ENCODE peak calls at places on chromosomes 5 and 9, in nine cellular contexts. L is cardiac septum; C is effector memory CD8-positive, alpha-beta T cell; Y is body of pancreas; X is iPS-NIHi11; G is AG09319; O is stimulated activated CD4-positive, alpha-beta T cell treated with anti-CD3 and anti-CD28 coated beads, Interleukin-12 subunit alpha, Interleukin-12 subunit beta, amount 100 ng/mL, for 24 hours; A is activated T-cell treated with anti-CD3 and anti-CD28 coated beads, Interleukin-2, amount 50 U/mL, for 4 hours; N is GM23248. F is an unnamed sample.

GRCh38 chr5:89059274-89059673 is 176.3 kb upstream of the MEF2C start:
- DNase-seq in N (no peak), G (no peak), X (no peak), C (no peak), A (no peak), Y (no peak), O (no peak), L (no peak), F (no peak)

GRCh38 chr5:168372351-168372946 is 81.0 kb downstream of the WWC1 start:
- DNase-seq in A (no peak), N (no peak), G (no peak), Y (no peak), O (no peak), C (no peak), X (no peak), L (no peak), F (no peak)

GRCh38 chr9:103082494-103082893 is 87.4 kb downstream of the CYLC2 start:
- DNase-seq in L (no peak), O (no peak), A (no peak), C (no peak), X (no peak), N (no peak), Y (no peak), G (no peak), F (no peak)

GRCh38 chr9:19946446-19947109 is 157.7 kb upstream of the SLC24A2 start:
- DNase-seq in A (no peak), G (no peak), O (no peak), L (no peak), C (no peak), Y (no peak), X (no peak), N (peak; percentile 55), F (no peak)

GRCh38 chr9:19940808-19941207 is 152.0 kb upstream of the SLC24A2 start:
- DNase-seq in G (no peak), L (no peak), N (no peak), O (no peak), X (no peak), Y (no peak), C (no peak), A (no peak), F (no peak)

GRCh38 chr5:150510460-150511263 is 2.7 kb downstream of the NDST1 start:
- DNase-seq in G (no peak), X (no peak), O (no peak), N (peak; percentile 20), C (no peak), L (no peak), Y (peak; percentile 82), A (no peak), F (no peak)

GRCh38 chr9:112174223-112174964 is 703 bp downstream of the SUSD1 start:
- DNase-seq in G (no peak), N (peak; percentile 79), A (peak; percentile 60), X (peak; percentile 79), Y (peak; percentile 64), C (peak; percentile 71), O (peak; percentile 33), L (peak; percentile 87), F (peak; percentile 92)

GRCh38 chr5:60102961-60103683 is 209.6 kb upstream of the PDE4D start:
- DNase-seq in N (peak; percentile 31), A (no peak), G (no peak), Y (no peak), O (no peak), X (no peak), L (no peak), C (no peak), F (no peak)

GRCh38 chr9:134360897-134361296 is 34.6 kb downstream of the RXRA start:
- DNase-seq in N (peak; percentile 90), L (no peak), A (no peak), G (no peak), Y (peak; percentile 78), X (no peak), O (no peak), C (no peak), F (no peak)

GRCh38 chr9:137757613-137758029 is 120.0 kb upstream of the CACNA1B start:
- DNase-seq in C (peak; percentile 15), O (no peak), G (no peak), N (peak; percentile 80), X (no peak), A (no peak), Y (no peak), L (no peak), F (no peak)

GRCh38 chr9:73137286-73137899 is 14.3 kb upstream of the ANXA1 start:
- DNase-seq in C (no peak), A (no peak), N (peak; percentile 45), G (no peak), L (no peak), X (peak; percentile 17), Y (no peak), O (no peak), F (no peak)

GRCh38 chr5:6581559-6582426 is 51.1 kb downstream of the NSUN2 start:
- DNase-seq in Y (no peak), G (no peak), A (no peak), L (no peak), N (no peak), C (no peak), X (no peak), O (no peak), F (no peak)

GRCh38 chr9:136599074-136599531 is 53.3 kb upstream of the NOTCH1 start:
- DNase-seq in C (no peak), X (no peak), G (no peak), N (no peak), L (no peak), Y (no peak), A (no peak), O (no peak), F (no peak)

GRCh38 chr9:72333758-72334157 is 31.2 kb downstream of the ZFAND5 start:
- DNase-seq in Y (no peak), X (peak; percentile 47), L (no peak), A (no peak), C (no peak), N (no peak), O (no peak), G (no peak), F (no peak)

GRCh38 chr5:126755593-126755992 is 21.3 kb upstream of the LMNB1 start:
- DNase-seq in G (no peak), N (no peak), L (no peak), O (no peak), Y (no peak), X (no peak), A (no peak), C (no peak), F (no peak)

GRCh38 chr5:56735845-56736641 is 79.3 kb upstream of the MAP3K1 start:
- DNase-seq in Y (no peak), O (no peak), N (no peak), L (no peak), C (no peak), X (no peak), A (no peak), G (no peak), F (no peak)

GRCh38 chr9:38442473-38443096 is 18.3 kb upstream of the IGFBPL1 start:
- DNase-seq in G (no peak), C (no peak), L (no peak), Y (no peak), N (no peak), X (no peak), A (no peak), O (no peak), F (no peak)

GRCh38 chr5:40383719-40384651 is 295.7 kb upstream of the PTGER4 start:
- DNase-seq in N (peak; percentile 75), O (no peak), L (no peak), C (no peak), Y (no peak), G (no peak), X (no peak), A (no peak), F (no peak)

GRCh38 chr9:123401879-123402513 is 46.0 kb downstream of the CRB2 start:
- DNase-seq in G (peak; percentile 12), X (peak; percentile 75), C (no peak), Y (no peak), A (no peak), L (no peak), N (peak; percentile 73), O (no peak), F (no peak)

GRCh38 chr5:15693036-15693728 is 193.2 kb downstream of the FBXL7 start:
- DNase-seq in C (no peak), A (no peak), N (no peak), Y (no peak), G (no peak), L (no peak), X (no peak), O (no peak), F (no peak)

GRCh38 chr5:169913479-169913878 is 66.8 kb downstream of the INSYN2B start:
- DNase-seq in X (no peak), G (no peak), Y (no peak), O (no peak), A (no peak), L (no peak), N (peak; percentile 28), C (no peak), F (no peak)

GRCh38 chr9:38233343-38233742 is 159.2 kb upstream of the ALDH1B1 start:
- DNase-seq in C (no peak), X (no peak), G (no peak), L (no peak), A (no peak), Y (no peak), N (no peak), O (no peak), F (peak; percentile 41)

GRCh38 chr5:10673407-10673806 is 87.6 kb downstream of the DAP start:
- DNase-seq in A (no peak), G (no peak), L (no peak), O (no peak), X (no peak), N (no peak), Y (no peak), C (no peak), F (peak; percentile 76)

GRCh38 chr5:154015071-154015693 is 23.5 kb downstream of the FAM114A2 start:
- DNase-seq in O (no peak), L (no peak), C (no peak), N (no peak), A (no peak), X (no peak), Y (peak; percentile 11), G (no peak), F (no peak)

GRCh38 chr5:19488786-19489185 is 499.2 kb downstream of the CDH18 start:
- DNase-seq in X (no peak), O (no peak), Y (no peak), N (no peak), G (no peak), L (no peak), C (no peak), A (no peak), F (no peak)

GRCh38 chr5:39014544-39014943 is 59.7 kb downstream of the RICTOR start:
- DNase-seq in X (no peak), A (no peak), C (no peak), G (peak; percentile 35), O (no peak), N (peak; percentile 86), Y (no peak), L (no peak), F (no peak)

GRCh38 chr9:105127863-105128220 is 116.6 kb upstream of the SLC44A1 start:
- DNase-seq in G (no peak), L (no peak), Y (no peak), O (peak; percentile 3), C (peak; percentile 68), N (peak; percentile 43), X (no peak), A (peak; percentile 38), F (no peak)

GRCh38 chr5:97820138-97820537 is 637.1 kb upstream of the RIOK2 start:
- DNase-seq in G (no peak), A (no peak), C (no peak), O (no peak), N (no peak), X (no peak), L (no peak), Y (no peak), F (no peak)

GRCh38 chr5:90866915-90867715 is 308.5 kb downstream of the ADGRV1 start:
- DNase-seq in A (no peak), L (no peak), X (no peak), N (peak; percentile 81), Y (no peak), C (no peak), G (no peak), O (no peak), F (no peak)

GRCh38 chr5:159511570-159511969 is 181.3 kb upstream of the IL12B start:
- DNase-seq in X (no peak), C (no peak), L (no peak), G (no peak), O (no peak), A (no peak), Y (no peak), N (peak; percentile 61), F (no peak)

F was measured in mesenteric fat pad.